ENCODE peak calls at places on chromosomes 4 and X, in eight cellular contexts. One of them, this sample, is unnamed.

GRCh38 chr4:72604324-72604723 is 35.3 kb upstream of the ADAMTS3 start:
- DNase-seq in Caco-2: no peak
- DNase-seq in progenitor cell of endocrine pancreas: no peak
- DNase-seq in GM13977: no peak
- DNase-seq in HFF-Myc: no peak
- DNase-seq in A673: peak
- DNase-seq in uterus: no peak
- DNase-seq in PC-3: peak
- DNase-seq in this sample: peak

GRCh38 chr4:36716874-36717273 is 435.5 kb downstream of the DTHD1 start:
- DNase-seq in Caco-2: no peak
- DNase-seq in progenitor cell of endocrine pancreas: no peak
- DNase-seq in GM13977: no peak
- DNase-seq in HFF-Myc: no peak
- DNase-seq in A673: no peak
- DNase-seq in uterus: no peak
- DNase-seq in PC-3: peak
- DNase-seq in this sample: peak

GRCh38 chrX:136708348-136708747 is 60.4 kb downstream of the CD40LG start:
- DNase-seq in Caco-2: no peak
- DNase-seq in progenitor cell of endocrine pancreas: no peak
- DNase-seq in GM13977: no peak
- DNase-seq in HFF-Myc: no peak
- DNase-seq in A673: peak
- DNase-seq in uterus: no peak
- DNase-seq in PC-3: peak
- DNase-seq in this sample: peak

GRCh38 chr4:108926058-108926457 is 163.2 kb upstream of the ETNPPL start:
- DNase-seq in Caco-2: no peak
- DNase-seq in progenitor cell of endocrine pancreas: no peak
- DNase-seq in GM13977: no peak
- DNase-seq in HFF-Myc: peak
- DNase-seq in A673: peak
- DNase-seq in uterus: no peak
- DNase-seq in PC-3: no peak
- DNase-seq in this sample: peak

GRCh38 chrX:41382699-41383645 is 49.0 kb downstream of the DDX3X start:
- DNase-seq in Caco-2: peak
- DNase-seq in progenitor cell of endocrine pancreas: no peak
- DNase-seq in GM13977: no peak
- DNase-seq in HFF-Myc: no peak
- DNase-seq in A673: no peak
- DNase-seq in uterus: no peak
- DNase-seq in PC-3: peak
- DNase-seq in this sample: peak

GRCh38 chr4:42710761-42711160 is 53.9 kb upstream of the ATP8A1 start:
- DNase-seq in Caco-2: no peak
- DNase-seq in progenitor cell of endocrine pancreas: no peak
- DNase-seq in GM13977: no peak
- DNase-seq in HFF-Myc: no peak
- DNase-seq in A673: no peak
- DNase-seq in uterus: no peak
- DNase-seq in PC-3: no peak
- DNase-seq in this sample: no peak

GRCh38 chrX:10507181-10507580 is 113.2 kb downstream of the MID1 start:
- DNase-seq in Caco-2: no peak
- DNase-seq in progenitor cell of endocrine pancreas: no peak
- DNase-seq in GM13977: no peak
- DNase-seq in HFF-Myc: no peak
- DNase-seq in A673: no peak
- DNase-seq in uterus: no peak
- DNase-seq in PC-3: peak
- DNase-seq in this sample: no peak

GRCh38 chr4:1248262-1249147 is at the start of gene CTBP1:
- DNase-seq in Caco-2: peak
- DNase-seq in progenitor cell of endocrine pancreas: peak
- DNase-seq in GM13977: peak
- DNase-seq in HFF-Myc: no peak
- DNase-seq in A673: peak
- DNase-seq in uterus: peak
- DNase-seq in PC-3: peak
- DNase-seq in this sample: peak

DNA sequence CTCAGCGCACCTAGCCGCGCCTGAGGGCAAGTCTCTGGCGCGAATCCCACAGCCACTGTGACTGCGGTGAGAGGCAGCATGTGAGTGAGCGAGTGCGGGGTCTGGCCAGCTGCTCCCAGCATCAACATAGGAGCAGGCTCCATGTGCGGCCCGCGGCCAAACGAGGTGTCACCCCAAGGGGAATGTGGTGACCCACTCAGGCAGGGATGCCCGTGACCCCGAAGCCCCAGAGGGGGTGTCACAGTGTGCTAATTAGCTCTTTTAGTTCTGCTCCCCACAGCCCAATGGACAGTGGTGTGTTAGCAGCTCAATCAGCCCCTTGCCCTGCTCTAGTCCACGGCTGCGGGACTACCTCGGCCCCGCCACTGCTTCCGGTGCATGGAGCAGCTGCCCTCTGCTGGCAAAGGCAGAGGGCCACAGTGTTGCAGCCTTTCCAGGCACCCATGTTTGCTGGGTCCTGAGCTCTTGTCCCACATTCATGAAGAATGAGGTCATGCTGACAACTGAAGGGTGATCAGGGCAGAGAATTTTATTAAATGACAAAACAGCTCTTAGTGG is 61.4 kb downstream of the AGA start:
- DNase-seq in Caco-2: no peak
- DNase-seq in progenitor cell of endocrine pancreas: no peak
- DNase-seq in GM13977: no peak
- DNase-seq in HFF-Myc: no peak
- DNase-seq in A673: peak
- DNase-seq in uterus: no peak
- DNase-seq in PC-3: peak
- DNase-seq in this sample: peak
- TF ChIP-seq CTCF in Caco-2: no peak
- TF ChIP-seq CTCF in progenitor cell of endocrine pancreas: peak
- TF ChIP-seq CTCF in GM13977: peak
- TF ChIP-seq CTCF in HFF-Myc: peak
- TF ChIP-seq CTCF in A673: peak
- TF ChIP-seq CTCF in uterus: no peak
- TF ChIP-seq CTCF in PC-3: peak
- TF ChIP-seq CTCF in this sample: no peak

DNA sequence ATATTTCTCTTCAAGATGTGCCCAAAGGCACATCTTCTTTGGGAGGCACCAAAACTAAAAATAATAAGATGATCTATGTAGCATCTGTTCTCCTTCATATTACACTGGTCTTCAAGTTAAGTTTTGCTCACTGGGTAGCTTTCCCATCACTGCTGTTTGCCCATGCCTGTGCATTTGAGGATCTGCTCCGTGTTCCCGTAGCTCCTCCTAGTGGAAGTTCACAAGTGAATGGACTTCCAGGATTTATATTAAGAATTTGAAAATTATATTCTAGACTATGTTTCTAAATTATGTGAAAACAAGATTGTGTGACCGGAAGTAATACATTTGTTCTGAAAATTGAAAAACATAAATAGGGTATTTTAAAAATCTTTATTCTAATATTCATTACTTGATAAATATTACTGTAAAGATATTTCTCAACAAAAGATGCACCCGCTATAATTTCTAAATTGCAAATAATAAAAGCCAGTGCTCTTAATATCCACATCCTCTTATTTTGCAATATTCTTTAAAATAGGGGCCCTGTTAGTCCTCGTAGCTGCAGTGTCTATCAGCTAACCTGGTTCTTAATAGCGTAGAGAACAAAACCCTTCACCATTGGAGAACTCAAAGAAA is 147.7 kb downstream of the RBM46 start:
- DNase-seq in Caco-2: peak
- DNase-seq in progenitor cell of endocrine pancreas: no peak
- DNase-seq in GM13977: no peak
- DNase-seq in HFF-Myc: peak
- DNase-seq in A673: peak
- DNase-seq in uterus: no peak
- DNase-seq in PC-3: peak
- DNase-seq in this sample: peak
- TF ChIP-seq CTCF in Caco-2: peak
- TF ChIP-seq CTCF in progenitor cell of endocrine pancreas: peak
- TF ChIP-seq CTCF in GM13977: peak
- TF ChIP-seq CTCF in HFF-Myc: peak
- TF ChIP-seq CTCF in A673: peak
- TF ChIP-seq CTCF in uterus: no peak
- TF ChIP-seq CTCF in PC-3: peak
- TF ChIP-seq CTCF in this sample: peak

GRCh38 chr4:136864580-136865185 is 667.6 kb downstream of the PCDH18 start:
- DNase-seq in Caco-2: peak
- DNase-seq in progenitor cell of endocrine pancreas: no peak
- DNase-seq in GM13977: peak
- DNase-seq in HFF-Myc: peak
- DNase-seq in A673: peak
- DNase-seq in uterus: no peak
- DNase-seq in PC-3: peak
- DNase-seq in this sample: peak

GRCh38 chr4:136865591-136865990 is 666.7 kb downstream of the PCDH18 start:
- DNase-seq in Caco-2: no peak
- DNase-seq in progenitor cell of endocrine pancreas: no peak
- DNase-seq in GM13977: no peak
- DNase-seq in HFF-Myc: no peak
- DNase-seq in A673: no peak
- DNase-seq in uterus: no peak
- DNase-seq in PC-3: no peak
- DNase-seq in this sample: no peak

GRCh38 chr4:136863756-136864155 is 668.5 kb downstream of the PCDH18 start:
- DNase-seq in Caco-2: no peak
- DNase-seq in progenitor cell of endocrine pancreas: no peak
- DNase-seq in GM13977: no peak
- DNase-seq in HFF-Myc: no peak
- DNase-seq in A673: peak
- DNase-seq in uterus: no peak
- DNase-seq in PC-3: no peak
- DNase-seq in this sample: peak

GRCh38 chr4:136867465-136867864 is 664.8 kb downstream of the PCDH18 start:
- DNase-seq in Caco-2: no peak
- DNase-seq in progenitor cell of endocrine pancreas: no peak
- DNase-seq in GM13977: no peak
- DNase-seq in HFF-Myc: no peak
- DNase-seq in A673: no peak
- DNase-seq in uterus: no peak
- DNase-seq in PC-3: no peak
- DNase-seq in this sample: no peak
- TF ChIP-seq CTCF in Caco-2: no peak
- TF ChIP-seq CTCF in progenitor cell of endocrine pancreas: no peak
- TF ChIP-seq CTCF in GM13977: no peak
- TF ChIP-seq CTCF in HFF-Myc: no peak
- TF ChIP-seq CTCF in A673: no peak
- TF ChIP-seq CTCF in uterus: no peak
- TF ChIP-seq CTCF in PC-3: no peak
- TF ChIP-seq CTCF in this sample: no peak

GRCh38 chr4:40838742-40839141 is 89.0 kb downstream of the NSUN7 start:
- DNase-seq in Caco-2: no peak
- DNase-seq in progenitor cell of endocrine pancreas: no peak
- DNase-seq in GM13977: no peak
- DNase-seq in HFF-Myc: no peak
- DNase-seq in A673: no peak
- DNase-seq in uterus: no peak
- DNase-seq in PC-3: peak
- DNase-seq in this sample: no peak
- TF ChIP-seq CTCF in Caco-2: no peak
- TF ChIP-seq CTCF in progenitor cell of endocrine pancreas: peak
- TF ChIP-seq CTCF in GM13977: no peak
- TF ChIP-seq CTCF in HFF-Myc: no peak
- TF ChIP-seq CTCF in A673: no peak
- TF ChIP-seq CTCF in uterus: no peak
- TF ChIP-seq CTCF in PC-3: peak
- TF ChIP-seq CTCF in this sample: no peak

DNA sequence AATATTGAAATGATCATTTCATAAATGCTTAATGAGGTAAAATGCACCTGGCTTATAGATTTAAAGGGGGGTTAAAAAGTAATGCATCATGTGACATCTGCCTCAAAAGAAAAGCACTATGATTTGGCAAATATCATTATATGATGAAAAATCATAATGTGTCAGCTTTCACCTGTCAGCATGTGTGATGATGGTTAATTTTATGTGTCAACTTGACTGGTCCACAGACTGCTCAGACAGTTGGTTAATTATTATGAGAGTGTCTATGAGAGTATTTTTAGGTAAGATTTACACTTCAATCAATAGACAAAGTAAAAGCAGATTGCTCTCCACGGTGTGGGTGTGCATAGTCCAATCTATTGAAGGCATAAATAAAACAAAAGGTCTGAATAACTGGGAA is 1986.7 kb downstream of the PCDH7 start:
- DNase-seq in Caco-2: no peak
- DNase-seq in progenitor cell of endocrine pancreas: no peak
- DNase-seq in GM13977: no peak
- DNase-seq in HFF-Myc: no peak
- DNase-seq in A673: no peak
- DNase-seq in uterus: no peak
- DNase-seq in PC-3: no peak
- DNase-seq in this sample: no peak
- TF ChIP-seq CTCF in Caco-2: no peak
- TF ChIP-seq CTCF in progenitor cell of endocrine pancreas: no peak
- TF ChIP-seq CTCF in GM13977: no peak
- TF ChIP-seq CTCF in HFF-Myc: no peak
- TF ChIP-seq CTCF in A673: no peak
- TF ChIP-seq CTCF in uterus: no peak
- TF ChIP-seq CTCF in PC-3: no peak
- TF ChIP-seq CTCF in this sample: no peak

DNA sequence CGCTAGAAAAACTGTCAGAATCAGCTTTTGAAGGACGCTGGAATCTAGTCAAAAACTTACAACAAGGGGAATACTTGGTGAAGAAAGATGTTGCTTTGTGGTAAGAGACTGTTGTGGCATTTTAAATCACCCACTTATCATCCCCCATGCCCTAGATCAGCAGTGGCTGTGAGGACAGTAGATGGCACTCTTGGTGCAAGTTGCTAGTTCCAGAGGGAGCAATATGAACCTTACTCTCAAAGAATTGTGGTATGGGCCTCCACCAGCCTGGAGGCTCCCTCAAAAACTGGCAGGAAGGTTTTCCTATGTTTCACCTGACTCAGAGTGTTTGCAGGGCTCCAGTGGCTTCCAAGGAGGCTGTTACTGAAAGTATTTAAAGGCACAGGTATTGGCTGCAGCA is 37.7 kb upstream of the SLC16A2 start:
- DNase-seq in Caco-2: peak
- DNase-seq in progenitor cell of endocrine pancreas: no peak
- DNase-seq in GM13977: peak
- DNase-seq in HFF-Myc: peak
- DNase-seq in A673: peak
- DNase-seq in uterus: peak
- DNase-seq in PC-3: peak
- DNase-seq in this sample: peak
- TF ChIP-seq CTCF in Caco-2: peak
- TF ChIP-seq CTCF in progenitor cell of endocrine pancreas: peak
- TF ChIP-seq CTCF in GM13977: peak
- TF ChIP-seq CTCF in HFF-Myc: peak
- TF ChIP-seq CTCF in A673: peak
- TF ChIP-seq CTCF in uterus: peak
- TF ChIP-seq CTCF in PC-3: peak
- TF ChIP-seq CTCF in this sample: peak

This sample was measured in MCF 10A.